ENCODE peak calls at places on chromosomes 7 and 10, in nine cellular contexts. One of them, this sample, is unnamed.

GRCh38 chr7:87219545-87220025 is at the start of gene TMEM243:
- DNase-seq in non-pigmented ciliary epithelial cell: no peak
- DNase-seq in NCI-H1092 treated with DMSO at 0.1 percent for 48 hours: peak
- DNase-seq in activated CD4-positive, CD25-positive, alpha-beta regulatory T cell: peak
- DNase-seq in endothelial cell: peak
- DNase-seq in putamen: peak
- DNase-seq in HT1080: peak
- DNase-seq in activated CD8-positive, alpha-beta memory T cell treated with anti-CD3 and anti-CD28 coated beads for 48 hours: peak
- DNase-seq in ureter: peak
- DNase-seq in this sample: peak

GRCh38 chr10:100403734-100404133 is 56.7 kb downstream of the SCD start:
- DNase-seq in non-pigmented ciliary epithelial cell: no peak
- DNase-seq in NCI-H1092 treated with DMSO at 0.1 percent for 48 hours: peak
- DNase-seq in activated CD4-positive, CD25-positive, alpha-beta regulatory T cell: no peak
- DNase-seq in endothelial cell: no peak
- DNase-seq in putamen: no peak
- DNase-seq in HT1080: no peak
- DNase-seq in activated CD8-positive, alpha-beta memory T cell treated with anti-CD3 and anti-CD28 coated beads for 48 hours: no peak
- DNase-seq in ureter: no peak
- DNase-seq in this sample: no peak

GRCh38 chr10:31422634-31423033 is 103.6 kb downstream of the ZEB1 start:
- DNase-seq in non-pigmented ciliary epithelial cell: no peak
- DNase-seq in NCI-H1092 treated with DMSO at 0.1 percent for 48 hours: no peak
- DNase-seq in activated CD4-positive, CD25-positive, alpha-beta regulatory T cell: no peak
- DNase-seq in endothelial cell: no peak
- DNase-seq in putamen: no peak
- DNase-seq in HT1080: no peak
- DNase-seq in activated CD8-positive, alpha-beta memory T cell treated with anti-CD3 and anti-CD28 coated beads for 48 hours: no peak
- DNase-seq in ureter: no peak
- DNase-seq in this sample: no peak

GRCh38 chr7:41918597-41918996 is 215.7 kb upstream of the INHBA start:
- DNase-seq in non-pigmented ciliary epithelial cell: peak
- DNase-seq in NCI-H1092 treated with DMSO at 0.1 percent for 48 hours: no peak
- DNase-seq in activated CD4-positive, CD25-positive, alpha-beta regulatory T cell: no peak
- DNase-seq in endothelial cell: no peak
- DNase-seq in putamen: no peak
- DNase-seq in HT1080: peak
- DNase-seq in activated CD8-positive, alpha-beta memory T cell treated with anti-CD3 and anti-CD28 coated beads for 48 hours: no peak
- DNase-seq in ureter: no peak
- DNase-seq in this sample: no peak

GRCh38 chr7:133434246-133434865 is 181.5 kb downstream of the EXOC4 start:
- DNase-seq in non-pigmented ciliary epithelial cell: no peak
- DNase-seq in NCI-H1092 treated with DMSO at 0.1 percent for 48 hours: no peak
- DNase-seq in activated CD4-positive, CD25-positive, alpha-beta regulatory T cell: no peak
- DNase-seq in endothelial cell: no peak
- DNase-seq in putamen: peak
- DNase-seq in HT1080: peak
- DNase-seq in activated CD8-positive, alpha-beta memory T cell treated with anti-CD3 and anti-CD28 coated beads for 48 hours: no peak
- DNase-seq in ureter: no peak
- DNase-seq in this sample: peak

GRCh38 chr7:138030679-138031351 is 28.9 kb upstream of the CREB3L2 start:
- DNase-seq in non-pigmented ciliary epithelial cell: no peak
- DNase-seq in NCI-H1092 treated with DMSO at 0.1 percent for 48 hours: no peak
- DNase-seq in activated CD4-positive, CD25-positive, alpha-beta regulatory T cell: no peak
- DNase-seq in endothelial cell: no peak
- DNase-seq in putamen: no peak
- DNase-seq in HT1080: peak
- DNase-seq in activated CD8-positive, alpha-beta memory T cell treated with anti-CD3 and anti-CD28 coated beads for 48 hours: no peak
- DNase-seq in ureter: no peak
- DNase-seq in this sample: no peak

GRCh38 chr7:29937132-29937531 is 52.5 kb downstream of the SCRN1 start:
- DNase-seq in non-pigmented ciliary epithelial cell: no peak
- DNase-seq in NCI-H1092 treated with DMSO at 0.1 percent for 48 hours: no peak
- DNase-seq in activated CD4-positive, CD25-positive, alpha-beta regulatory T cell: no peak
- DNase-seq in endothelial cell: no peak
- DNase-seq in putamen: no peak
- DNase-seq in HT1080: no peak
- DNase-seq in activated CD8-positive, alpha-beta memory T cell treated with anti-CD3 and anti-CD28 coated beads for 48 hours: no peak
- DNase-seq in ureter: no peak
- DNase-seq in this sample: no peak

GRCh38 chr7:73342645-73343044 is 14.7 kb downstream of the FKBP6 start:
- DNase-seq in non-pigmented ciliary epithelial cell: no peak
- DNase-seq in NCI-H1092 treated with DMSO at 0.1 percent for 48 hours: peak
- DNase-seq in activated CD4-positive, CD25-positive, alpha-beta regulatory T cell: no peak
- DNase-seq in endothelial cell: peak
- DNase-seq in putamen: no peak
- DNase-seq in HT1080: peak
- DNase-seq in activated CD8-positive, alpha-beta memory T cell treated with anti-CD3 and anti-CD28 coated beads for 48 hours: no peak
- DNase-seq in ureter: no peak
- DNase-seq in this sample: no peak

GRCh38 chr10:104472957-104473745 is 119.5 kb downstream of the CFAP58 start:
- DNase-seq in non-pigmented ciliary epithelial cell: no peak
- DNase-seq in NCI-H1092 treated with DMSO at 0.1 percent for 48 hours: no peak
- DNase-seq in activated CD4-positive, CD25-positive, alpha-beta regulatory T cell: no peak
- DNase-seq in endothelial cell: no peak
- DNase-seq in putamen: no peak
- DNase-seq in HT1080: peak
- DNase-seq in activated CD8-positive, alpha-beta memory T cell treated with anti-CD3 and anti-CD28 coated beads for 48 hours: no peak
- DNase-seq in ureter: no peak
- DNase-seq in this sample: peak

This sample was measured in Jurkat, Clone E6-1.